ENCODE peak calls at places on chromosomes 16 and 17, in five cellular contexts. J, L, Q, B and W are unnamed samples. For H3K9me3, the result is how much of the 10 kb centered on the place peaks cover.

GRCh38 chr17:49551221-49552069 is 24.2 kb upstream of the NXPH3 start:
- DNase-seq in J (no peak), L (no peak), Q (no peak), B (no peak), W (no peak)

GRCh38 chr16:69693916-69694315 is 32.4 kb downstream of the NQO1 start:
- DNase-seq in J (no peak), L (no peak), Q (no peak), B (no peak), W (no peak)

GRCh38 chr17:28648698-28649097 is 3.7 kb upstream of the BLTP2 start:
- DNase-seq in J (no peak), L (no peak), Q (no peak), B (no peak), W (no peak)

GRCh38 chr17:72879877-72880276 is 212.6 kb downstream of the SLC39A11 start:
- DNase-seq in J (no peak), L (no peak), Q (no peak), B (no peak), W (no peak)

GRCh38 chr17:68533887-68534700 is 21.9 kb downstream of the PRKAR1A start:
- DNase-seq in J (no peak), L (no peak), Q (no peak), B (no peak), W (peak)

GRCh38 chr16:69404275-69404805 is 18.5 kb upstream of the TERF2 start:
- DNase-seq in J (no peak), L (no peak), Q (peak), B (no peak), W (peak)

GRCh38 chr16:68447721-68448359 is 468 bp downstream of the SMPD3 start:
- DNase-seq in J (no peak), L (no peak), Q (no peak), B (no peak), W (no peak)

GRCh38 chr16:86019446-86020047 is 120.6 kb downstream of the IRF8 start:
- DNase-seq in J (no peak), L (no peak), Q (peak), B (no peak), W (no peak)

GRCh38 chr16:88770459-88771293 is 14.3 kb downstream of the PIEZO1 start:
- DNase-seq in J (peak), L (no peak), Q (peak), B (no peak), W (no peak)

GRCh38 chr17:17204635-17205231 is 1.4 kb downstream of the PLD6 start:
- DNase-seq in J (no peak), L (no peak), Q (no peak), B (no peak), W (no peak)
- H3K9me3 ChIP-seq in J (under half), L (under half), Q (under half), B (under half), W (under half)

DNA sequence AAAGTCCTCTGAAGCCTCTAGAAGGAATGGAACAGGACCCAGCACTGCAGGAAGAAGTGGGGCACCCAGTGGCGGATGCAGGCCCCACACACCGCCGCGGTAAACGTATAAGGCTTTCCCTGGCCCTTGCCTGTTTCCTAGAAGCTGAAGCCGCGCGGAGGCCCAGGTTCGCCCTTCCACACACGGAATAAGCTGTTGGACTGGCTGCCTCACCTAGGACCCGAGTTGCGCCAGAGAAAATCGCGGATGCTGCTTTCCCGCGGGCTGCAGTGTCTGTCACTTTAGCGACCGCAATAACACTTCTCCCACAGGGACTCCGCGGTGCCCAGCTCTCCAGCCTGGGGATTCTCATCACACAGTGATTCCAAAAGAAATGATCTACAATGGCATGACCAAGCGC is 1736.9 kb downstream of the TP53TG3F start:
- DNase-seq in J (no peak), L (no peak), Q (no peak), B (no peak), W (no peak)
- H3K9me3 ChIP-seq in J (under half), L (under half), Q (under half), B (under half), W (under half)

GRCh38 chr16:31893824-31894223 is 20.2 kb downstream of the ZNF267 start:
- DNase-seq in J (no peak), L (no peak), Q (no peak), B (no peak), W (no peak)
- H3K9me3 ChIP-seq in J (half or more), L (under half), Q (under half), B (under half), W (under half)

GRCh38 chr17:19796457-19796856 is 48.4 kb upstream of the ALDH3A1 start:
- DNase-seq in J (no peak), L (no peak), Q (no peak), B (no peak), W (no peak)
- H3K9me3 ChIP-seq in J (under half), L (under half), Q (under half), B (under half), W (under half)

GRCh38 chr17:9899280-9900018 is 5.6 kb downstream of the RCVRN start:
- DNase-seq in J (no peak), L (no peak), Q (no peak), B (no peak), W (no peak)

GRCh38 chr17:9900744-9901143 is 4.3 kb downstream of the RCVRN start:
- DNase-seq in J (peak), L (no peak), Q (no peak), B (no peak), W (peak)

GRCh38 chr17:9902116-9902515 is 3.0 kb downstream of the RCVRN start:
- DNase-seq in J (no peak), L (no peak), Q (no peak), B (no peak), W (no peak)

GRCh38 chr17:9898812-9899211 is 6.3 kb downstream of the RCVRN start:
- DNase-seq in J (no peak), L (no peak), Q (no peak), B (no peak), W (no peak)

DNA sequence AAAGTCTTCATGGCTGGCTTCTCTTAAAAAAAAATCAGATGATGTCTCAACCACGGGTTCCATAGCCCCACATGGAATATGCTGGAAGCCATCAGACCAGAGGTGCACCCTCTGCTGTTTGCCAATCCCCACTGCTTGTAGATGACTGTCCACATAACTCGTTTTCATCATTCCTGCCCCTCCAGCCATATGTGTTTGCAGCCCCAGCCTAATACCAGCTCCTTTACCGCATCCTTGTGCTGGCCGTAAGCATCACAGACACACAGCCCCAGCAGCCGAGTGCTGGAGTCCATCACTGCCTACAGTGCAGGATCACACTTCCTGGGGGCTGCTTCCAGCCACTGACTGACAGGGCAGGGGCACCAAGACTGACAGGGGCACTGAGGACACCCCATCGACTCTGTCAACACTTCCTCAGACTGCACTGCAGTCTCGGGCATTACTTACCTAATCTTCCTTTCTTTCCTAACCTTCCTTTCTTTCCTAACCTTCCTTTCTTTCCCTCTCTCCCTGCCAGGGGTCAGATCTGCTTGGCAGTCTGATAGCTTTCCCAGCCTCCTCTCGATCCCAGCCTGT is 5.0 kb downstream of the RCVRN start:
- DNase-seq in J (no peak), L (no peak), Q (peak), B (no peak), W (peak)
- H3K9me3 ChIP-seq in J (under half), L (under half), Q (under half), B (under half), W (under half)

GRCh38 chr16:19914877-19915276 is 30.2 kb upstream of the GPRC5B start:
- DNase-seq in J (no peak), L (no peak), Q (no peak), B (no peak), W (no peak)

GRCh38 chr16:19911204-19911603 is 26.6 kb upstream of the GPRC5B start:
- DNase-seq in J (no peak), L (no peak), Q (no peak), B (no peak), W (no peak)

GRCh38 chr16:19911747-19912146 is 27.1 kb upstream of the GPRC5B start:
- DNase-seq in J (no peak), L (no peak), Q (no peak), B (no peak), W (no peak)

GRCh38 chr16:19912445-19913305 is 28.0 kb upstream of the GPRC5B start:
- DNase-seq in J (peak), L (no peak), Q (no peak), B (no peak), W (peak)

GRCh38 chr16:19913306-19913717 is 28.7 kb upstream of the GPRC5B start:
- DNase-seq in J (peak), L (no peak), Q (no peak), B (no peak), W (peak)
- H3K9me3 ChIP-seq in J (under half), L (under half), Q (under half), B (under half), W (under half)

GRCh38 chr17:83153681-83154310 is 74.4 kb downstream of the METRNL start:
- DNase-seq in J (no peak), L (no peak), Q (no peak), B (no peak), W (no peak)

GRCh38 chr17:83152221-83152744 is 72.9 kb downstream of the METRNL start:
- DNase-seq in J (no peak), L (no peak), Q (no peak), B (no peak), W (no peak)

GRCh38 chr17:83154311-83155127 is 75.1 kb downstream of the METRNL start:
- DNase-seq in J (no peak), L (no peak), Q (no peak), B (no peak), W (no peak)

GRCh38 chr17:83151442-83152220 is 72.2 kb downstream of the METRNL start:
- DNase-seq in J (no peak), L (no peak), Q (no peak), B (no peak), W (peak)

DNA sequence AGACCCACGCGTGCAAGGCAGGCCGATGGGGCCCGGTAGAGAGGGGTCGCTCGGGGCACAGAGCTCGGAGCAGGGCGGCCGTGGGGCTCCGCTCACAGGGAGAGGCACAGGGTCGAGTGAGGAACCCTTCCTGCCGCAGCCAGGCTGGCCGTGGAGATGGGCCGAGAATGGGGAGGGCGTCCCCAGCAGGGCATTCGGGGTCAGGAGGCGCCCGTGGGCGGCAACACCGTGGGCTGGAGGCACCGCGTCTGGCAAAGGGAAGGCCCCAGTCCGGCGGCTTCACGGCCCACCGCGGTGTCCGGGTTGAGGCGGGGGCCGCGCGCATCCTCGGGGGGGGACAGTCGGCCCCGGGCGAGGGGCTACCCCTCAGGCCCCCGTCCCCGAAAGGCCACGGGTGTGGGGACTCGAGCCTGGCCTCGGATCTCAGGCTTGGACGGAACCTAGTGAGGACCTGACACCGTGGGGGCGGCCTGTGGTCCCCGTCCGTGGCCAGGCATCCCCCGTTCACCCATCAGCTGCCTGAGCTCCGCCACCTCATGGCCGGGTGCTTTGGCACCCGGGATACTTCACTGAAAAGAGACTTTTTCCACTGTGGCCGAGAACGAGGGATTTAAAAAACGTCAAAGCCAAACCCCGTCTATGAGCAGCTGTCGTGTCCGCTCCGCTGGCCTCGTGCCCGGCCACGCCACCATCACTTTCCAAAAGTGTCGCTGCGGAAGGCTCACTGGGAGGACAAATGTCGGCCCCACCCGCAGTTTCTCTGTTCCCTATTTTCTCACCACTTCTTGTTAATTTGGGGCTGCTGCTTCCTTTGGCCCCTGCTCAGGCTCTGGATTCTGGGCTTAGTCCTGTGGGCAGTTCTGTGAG is 73.6 kb downstream of the METRNL start:
- DNase-seq in J (no peak), L (no peak), Q (no peak), B (peak), W (no peak)
- H3K9me3 ChIP-seq in J (under half), L (under half), Q (under half), B (under half), W (under half)